ENCODE peak calls at places on chromosome 18, in four cellular contexts. K is aorta, G is tibial nerve, P is Peyer's patch. A is an unnamed sample. For H3K4me1, the result is how much of the 10 kb centered on the place peaks cover.

GRCh38 chr18:25647404-25647803 is 295.4 kb upstream of the ZNF521 start:
- DNase-seq in K (no peak), G (no peak), P (no peak), A (no peak)

GRCh38 chr18:40096675-40097074 is 1858.4 kb upstream of the PIK3C3 start:
- DNase-seq in K (no peak), G (no peak), P (no peak), A (no peak)

GRCh38 chr18:28003451-28003850 is 173.5 kb downstream of the CDH2 start:
- DNase-seq in K (no peak), G (no peak), P (no peak), A (no peak)

GRCh38 chr18:11817229-11817628 is 34.0 kb upstream of the CHMP1B start:
- DNase-seq in K (no peak), G (no peak), P (no peak), A (no peak)

GRCh38 chr18:22349317-22349898 is 68.3 kb downstream of the CTAGE1 start:
- DNase-seq in K (no peak), G (no peak), P (no peak), A (no peak)

GRCh38 chr18:69123421-69123820 is 277.3 kb upstream of the DOK6 start:
- DNase-seq in K (no peak), G (no peak), P (no peak), A (no peak)

GRCh38 chr18:6374340-6374739 is 40.4 kb downstream of the L3MBTL4 start:
- DNase-seq in K (no peak), G (no peak), P (no peak), A (no peak)

GRCh38 chr18:11937874-11938478 is 29.9 kb upstream of the MPPE1 start:
- DNase-seq in K (peak), G (peak), P (peak), A (peak)

GRCh38 chr18:69102959-69103358 is 297.7 kb upstream of the DOK6 start:
- DNase-seq in K (no peak), G (no peak), P (no peak), A (no peak)

GRCh38 chr18:22427797-22428549 is 10.3 kb upstream of the CTAGE1 start:
- DNase-seq in K (no peak), G (no peak), P (no peak), A (no peak)

GRCh38 chr18:23810396-23810795 is 121.1 kb downstream of the LAMA3 start:
- DNase-seq in K (no peak), G (no peak), P (no peak), A (peak)

GRCh38 chr18:55405655-55406373 is 182.2 kb downstream of the TCF4 start:
- DNase-seq in K (peak), G (peak), P (peak), A (no peak)

GRCh38 chr18:72555101-72555500 is 11.0 kb upstream of the CBLN2 start:
- DNase-seq in K (no peak), G (no peak), P (no peak), A (no peak)

GRCh38 chr18:50753311-50753710 is 66.5 kb downstream of the MRO start:
- DNase-seq in K (no peak), G (no peak), P (no peak), A (no peak)

GRCh38 chr18:80148316-80149199 is 39.5 kb downstream of the ADNP2 start:
- DNase-seq in K (no peak), G (no peak), P (no peak), A (no peak)

GRCh38 chr18:8461544-8461943 is 147.7 kb upstream of the RAB12 start:
- DNase-seq in K (no peak), G (no peak), P (no peak), A (no peak)

GRCh38 chr18:79496237-79496977 is 100.7 kb downstream of the NFATC1 start:
- DNase-seq in K (peak), G (no peak), P (peak), A (no peak)

GRCh38 chr18:73908323-73908722 is 239.3 kb downstream of the FBXO15 start:
- DNase-seq in K (no peak), G (no peak), P (no peak), A (no peak)

GRCh38 chr18:62070306-62070705 is 116.5 kb downstream of the PIGN start:
- DNase-seq in K (no peak), G (no peak), P (no peak), A (no peak)

GRCh38 chr18:3151379-3152264 is 68.1 kb downstream of the MYOM1 start:
- DNase-seq in K (no peak), G (no peak), P (no peak), A (no peak)

GRCh38 chr18:50097702-50098101 is 97.2 kb downstream of the MYO5B start:
- DNase-seq in K (no peak), G (no peak), P (peak), A (no peak)

GRCh38 chr18:77030201-77030600 is 102.4 kb downstream of the MBP start:
- DNase-seq in K (no peak), G (no peak), P (no peak), A (no peak)

DNA sequence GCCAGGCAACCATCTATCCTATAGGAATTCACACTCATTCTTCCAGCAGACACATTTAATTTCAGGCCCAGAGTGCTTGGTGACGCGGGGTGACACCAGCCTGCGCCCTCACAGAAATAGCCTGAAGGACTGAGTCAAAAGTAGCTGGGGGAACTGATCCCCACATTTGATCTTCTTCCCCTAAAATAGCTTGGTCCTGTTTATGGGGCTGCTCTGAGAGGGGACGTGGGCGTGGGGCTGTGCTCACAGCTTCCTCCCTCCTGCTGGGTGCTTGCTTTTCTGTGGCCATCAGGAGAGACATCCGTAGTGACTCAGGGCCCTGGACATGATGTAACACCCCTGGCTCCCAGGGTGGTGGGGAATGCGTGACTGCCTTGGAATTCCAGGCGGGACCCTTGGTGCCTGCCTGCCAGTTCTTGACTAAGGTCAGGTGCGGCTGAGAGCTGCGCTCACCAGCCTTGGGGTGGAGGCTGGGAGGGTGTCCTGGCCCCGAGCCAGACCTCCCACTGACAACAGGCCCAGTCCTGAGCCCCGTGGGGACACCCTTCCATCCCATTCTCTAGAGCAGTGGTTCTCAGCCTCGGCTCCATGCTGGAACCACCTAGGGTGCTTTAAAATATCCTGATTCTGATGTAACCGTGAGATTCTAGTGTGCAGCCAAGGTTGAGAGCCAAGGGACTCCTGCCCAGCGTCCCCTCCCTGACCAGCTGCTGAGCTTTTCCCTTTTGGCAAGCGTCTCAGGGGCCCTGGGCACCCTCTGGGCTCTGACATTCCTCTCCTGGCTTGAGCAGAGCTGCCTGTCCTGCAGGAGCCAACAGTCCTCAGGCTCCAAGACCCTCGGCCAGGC is 47.4 kb upstream of the SMAD7 start:
- DNase-seq in K (peak), G (no peak), P (peak), A (no peak)
- H3K27ac ChIP-seq in K (peak), G (no peak), P (no peak), A (no peak)

GRCh38 chr18:75244914-75245313 is 34.3 kb downstream of the TSHZ1 start:
- DNase-seq in K (no peak), G (no peak), P (no peak), A (no peak)
- H3K4me1 ChIP-seq in K (under half), G (under half), P (under half), A (under half)

DNA sequence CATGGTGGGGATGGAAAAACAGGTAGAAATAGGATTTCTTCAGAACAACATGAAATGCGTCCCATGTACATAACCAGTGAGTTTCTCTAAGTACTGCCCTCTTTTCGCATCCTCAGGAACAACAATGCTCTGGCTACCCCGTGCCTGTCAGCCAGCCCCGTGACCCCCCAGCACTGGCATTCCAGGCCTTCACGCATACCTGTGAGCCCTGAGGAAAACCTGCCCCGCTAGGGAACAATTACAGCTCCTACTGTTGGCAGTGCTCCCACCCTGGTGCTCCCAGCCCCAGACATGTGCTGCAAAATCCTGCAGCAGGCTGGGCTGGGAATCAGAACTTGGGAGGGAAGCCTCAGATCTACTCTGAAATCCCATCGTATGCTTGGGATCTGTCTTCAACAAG is 9.1 kb downstream of the SMAD7 start:
- DNase-seq in K (no peak), G (no peak), P (no peak), A (no peak)
- H3K27ac ChIP-seq in K (peak), G (peak), P (peak), A (peak)

DNA sequence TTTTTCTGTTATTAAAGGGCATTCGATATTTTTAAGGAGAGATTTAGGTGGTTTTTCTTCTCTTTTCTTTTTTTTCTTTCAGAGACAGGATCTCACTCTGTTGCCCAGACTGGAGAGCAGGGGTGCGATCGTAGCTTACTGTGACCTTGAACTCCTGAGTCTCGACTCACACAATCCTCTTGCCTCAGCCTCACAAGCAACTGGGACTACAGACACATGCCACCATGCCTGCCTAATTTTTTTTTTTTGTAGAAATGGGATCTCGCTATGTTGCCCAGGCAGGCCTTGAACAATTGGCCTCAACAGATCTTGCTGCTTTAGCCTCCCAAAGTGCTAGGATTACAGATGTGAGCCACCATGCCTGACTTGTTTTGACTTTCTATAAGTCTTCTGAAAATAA is 26.3 kb downstream of the PMAIP1 start:
- DNase-seq in K (no peak), G (no peak), P (no peak), A (no peak)
- H3K4me1 ChIP-seq in K (under half), G (under half), P (under half), A (under half)

GRCh38 chr18:35084494-35085449 is 43.6 kb downstream of the MAPRE2 start:
- DNase-seq in K (no peak), G (no peak), P (no peak), A (no peak)
- H3K27ac ChIP-seq in K (peak), G (peak), P (no peak), A (no peak)

A was measured in CD8-positive, alpha-beta memory T cell.